ENCODE peak calls at places on chromosomes 7 and 10, in seven cellular contexts. One of them, this sample, is unnamed.

GRCh38 chr7:121604627-121605296 is 208.7 kb upstream of the FAM3C start:
- DNase-seq in neuronal stem cell: no peak
- DNase-seq in mesenchymal stem cell: peak; percentile 6
- DNase-seq in H9: no peak
- DNase-seq in IMR-90: no peak
- DNase-seq in H1: no peak
- DNase-seq in mesendoderm: peak; percentile 82
- DNase-seq in this sample: no peak

GRCh38 chr10:102131286-102132170 is 1.3 kb upstream of the PPRC1 start:
- DNase-seq in IMR-90: peak; percentile 64
- DNase-seq in mesenchymal stem cell: peak; percentile 51
- DNase-seq in neuronal stem cell: no peak
- DNase-seq in H9: no peak
- DNase-seq in mesendoderm: no peak
- DNase-seq in H1: no peak
- DNase-seq in this sample: no peak

GRCh38 chr10:48227213-48227612 is 47.3 kb downstream of the FRMPD2 start:
- DNase-seq in mesenchymal stem cell: no peak
- DNase-seq in H9: peak; percentile 5
- DNase-seq in neuronal stem cell: no peak
- DNase-seq in IMR-90: no peak
- DNase-seq in mesendoderm: no peak
- DNase-seq in H1: no peak
- DNase-seq in this sample: no peak

GRCh38 chr7:65946895-65947294 is 35.1 kb downstream of the GUSB start:
- DNase-seq in H9: no peak
- DNase-seq in mesenchymal stem cell: peak; percentile 90
- DNase-seq in neuronal stem cell: no peak
- DNase-seq in mesendoderm: no peak
- DNase-seq in IMR-90: peak; percentile 37
- DNase-seq in H1: no peak
- DNase-seq in this sample: peak; percentile 71

GRCh38 chr7:109772161-109772560 is 1202.5 kb downstream of the DNAJB9 start:
- DNase-seq in IMR-90: no peak
- DNase-seq in neuronal stem cell: no peak
- DNase-seq in mesendoderm: peak; percentile 44
- DNase-seq in mesenchymal stem cell: no peak
- DNase-seq in H1: no peak
- DNase-seq in H9: no peak
- DNase-seq in this sample: no peak

GRCh38 chr7:70285854-70286253 is 687.6 kb downstream of the AUTS2 start:
- DNase-seq in H9: no peak
- DNase-seq in mesenchymal stem cell: no peak
- DNase-seq in mesendoderm: no peak
- DNase-seq in H1: no peak
- DNase-seq in neuronal stem cell: no peak
- DNase-seq in IMR-90: no peak
- DNase-seq in this sample: no peak

GRCh38 chr7:88432321-88432720 is 125.6 kb upstream of the STEAP4 start:
- DNase-seq in mesenchymal stem cell: no peak
- DNase-seq in IMR-90: no peak
- DNase-seq in H1: no peak
- DNase-seq in neuronal stem cell: no peak
- DNase-seq in H9: no peak
- DNase-seq in mesendoderm: no peak
- DNase-seq in this sample: no peak

GRCh38 chr10:113103131-113103830 is 153.2 kb downstream of the TCF7L2 start:
- DNase-seq in IMR-90: peak; percentile 28
- DNase-seq in mesendoderm: no peak
- DNase-seq in H1: no peak
- DNase-seq in H9: no peak
- DNase-seq in neuronal stem cell: no peak
- DNase-seq in mesenchymal stem cell: peak; percentile 81
- DNase-seq in this sample: no peak

GRCh38 chr7:85765698-85766298 is 578.9 kb upstream of the SEMA3D start:
- DNase-seq in H1: no peak
- DNase-seq in neuronal stem cell: no peak
- DNase-seq in mesenchymal stem cell: peak; percentile 5
- DNase-seq in IMR-90: no peak
- DNase-seq in mesendoderm: peak; percentile 69
- DNase-seq in H9: no peak
- DNase-seq in this sample: no peak

GRCh38 chr7:118080947-118081346 is 103.0 kb upstream of the LSM8 start:
- DNase-seq in mesenchymal stem cell: peak; percentile 82
- DNase-seq in mesendoderm: peak; percentile 64
- DNase-seq in neuronal stem cell: no peak
- DNase-seq in H1: peak; percentile 5
- DNase-seq in H9: peak; percentile 49
- DNase-seq in IMR-90: peak; percentile 81
- DNase-seq in this sample: peak; percentile 23

GRCh38 chr7:16422917-16423316 is 1.6 kb upstream of the CRPPA start:
- DNase-seq in neuronal stem cell: no peak
- DNase-seq in mesenchymal stem cell: no peak
- DNase-seq in mesendoderm: peak; percentile 30
- DNase-seq in H9: no peak
- DNase-seq in IMR-90: no peak
- DNase-seq in H1: no peak
- DNase-seq in this sample: no peak

GRCh38 chr10:60681103-60681502 is 97.2 kb upstream of the CDK1 start:
- DNase-seq in H1: no peak
- DNase-seq in IMR-90: no peak
- DNase-seq in neuronal stem cell: no peak
- DNase-seq in mesenchymal stem cell: no peak
- DNase-seq in H9: no peak
- DNase-seq in mesendoderm: peak; percentile 52
- DNase-seq in this sample: no peak

GRCh38 chr7:26681819-26682418 is 182.5 kb downstream of the SKAP2 start:
- DNase-seq in H9: no peak
- DNase-seq in IMR-90: peak; percentile 35
- DNase-seq in H1: no peak
- DNase-seq in mesendoderm: no peak
- DNase-seq in mesenchymal stem cell: peak; percentile 34
- DNase-seq in neuronal stem cell: no peak
- DNase-seq in this sample: no peak

GRCh38 chr7:125878990-125879389 is 949.4 kb upstream of the POT1 start:
- DNase-seq in mesendoderm: no peak
- DNase-seq in H9: no peak
- DNase-seq in H1: no peak
- DNase-seq in IMR-90: no peak
- DNase-seq in mesenchymal stem cell: peak; percentile 12
- DNase-seq in neuronal stem cell: no peak
- DNase-seq in this sample: no peak

GRCh38 chr7:3722396-3722846 is 421.4 kb downstream of the SDK1 start:
- DNase-seq in IMR-90: peak; percentile 2
- DNase-seq in mesenchymal stem cell: peak; percentile 51
- DNase-seq in H9: peak; percentile 93
- DNase-seq in mesendoderm: peak; percentile 95
- DNase-seq in H1: peak; percentile 78
- DNase-seq in neuronal stem cell: peak; percentile 45
- DNase-seq in this sample: peak; percentile 7

GRCh38 chr7:51569581-51569980 is 253.0 kb upstream of the COBL start:
- DNase-seq in IMR-90: no peak
- DNase-seq in mesenchymal stem cell: no peak
- DNase-seq in mesendoderm: no peak
- DNase-seq in H9: no peak
- DNase-seq in neuronal stem cell: no peak
- DNase-seq in H1: no peak
- DNase-seq in this sample: no peak

GRCh38 chr10:11337516-11337915 is 273.9 kb downstream of the USP6NL start:
- DNase-seq in H9: no peak
- DNase-seq in IMR-90: no peak
- DNase-seq in mesenchymal stem cell: no peak
- DNase-seq in neuronal stem cell: no peak
- DNase-seq in mesendoderm: no peak
- DNase-seq in H1: no peak
- DNase-seq in this sample: no peak

GRCh38 chr10:115171392-115171960 is 78.3 kb downstream of the ATRNL1 start:
- DNase-seq in IMR-90: no peak
- DNase-seq in mesenchymal stem cell: peak; percentile 10
- DNase-seq in H9: no peak
- DNase-seq in neuronal stem cell: peak; percentile 1
- DNase-seq in mesendoderm: peak; percentile 6
- DNase-seq in H1: no peak
- DNase-seq in this sample: peak; percentile 54

GRCh38 chr7:153381275-153382119 is 621.9 kb downstream of the ACTR3B start:
- DNase-seq in H1: peak; percentile 25
- DNase-seq in mesendoderm: peak; percentile 80
- DNase-seq in IMR-90: no peak
- DNase-seq in H9: peak; percentile 65
- DNase-seq in mesenchymal stem cell: no peak
- DNase-seq in neuronal stem cell: peak; percentile 67
- DNase-seq in this sample: peak; percentile 42

GRCh38 chr7:27316311-27316710 is 73.7 kb downstream of the EVX1 start:
- DNase-seq in IMR-90: no peak
- DNase-seq in mesenchymal stem cell: no peak
- DNase-seq in H9: no peak
- DNase-seq in neuronal stem cell: no peak
- DNase-seq in mesendoderm: no peak
- DNase-seq in H1: no peak
- DNase-seq in this sample: no peak

GRCh38 chr10:130901311-130902165 is 410.0 kb downstream of the TCERG1L start:
- DNase-seq in mesenchymal stem cell: no peak
- DNase-seq in mesendoderm: peak; percentile 29
- DNase-seq in neuronal stem cell: no peak
- DNase-seq in H9: peak; percentile 47
- DNase-seq in IMR-90: no peak
- DNase-seq in H1: no peak
- DNase-seq in this sample: no peak

GRCh38 chr10:101087965-101088364 is 26.2 kb downstream of the KAZALD1 start:
- DNase-seq in H1: no peak
- DNase-seq in H9: no peak
- DNase-seq in IMR-90: no peak
- DNase-seq in mesenchymal stem cell: no peak
- DNase-seq in mesendoderm: no peak
- DNase-seq in neuronal stem cell: no peak
- DNase-seq in this sample: no peak

GRCh38 chr7:155188821-155189599 is 108.7 kb upstream of the INSIG1 start:
- DNase-seq in neuronal stem cell: no peak
- DNase-seq in mesendoderm: no peak
- DNase-seq in H1: no peak
- DNase-seq in H9: no peak
- DNase-seq in mesenchymal stem cell: peak; percentile 24
- DNase-seq in IMR-90: peak; percentile 53
- DNase-seq in this sample: no peak

GRCh38 chr10:31778627-31779026 is 150.0 kb downstream of the ARHGAP12 start:
- DNase-seq in neuronal stem cell: no peak
- DNase-seq in mesenchymal stem cell: no peak
- DNase-seq in H1: no peak
- DNase-seq in H9: no peak
- DNase-seq in IMR-90: peak; percentile 62
- DNase-seq in mesendoderm: no peak
- DNase-seq in this sample: no peak

GRCh38 chr7:151615058-151615457 is 95.4 kb upstream of the RHEB start:
- DNase-seq in mesendoderm: no peak
- DNase-seq in IMR-90: no peak
- DNase-seq in neuronal stem cell: no peak
- DNase-seq in H1: no peak
- DNase-seq in mesenchymal stem cell: no peak
- DNase-seq in H9: no peak
- DNase-seq in this sample: no peak

DNA sequence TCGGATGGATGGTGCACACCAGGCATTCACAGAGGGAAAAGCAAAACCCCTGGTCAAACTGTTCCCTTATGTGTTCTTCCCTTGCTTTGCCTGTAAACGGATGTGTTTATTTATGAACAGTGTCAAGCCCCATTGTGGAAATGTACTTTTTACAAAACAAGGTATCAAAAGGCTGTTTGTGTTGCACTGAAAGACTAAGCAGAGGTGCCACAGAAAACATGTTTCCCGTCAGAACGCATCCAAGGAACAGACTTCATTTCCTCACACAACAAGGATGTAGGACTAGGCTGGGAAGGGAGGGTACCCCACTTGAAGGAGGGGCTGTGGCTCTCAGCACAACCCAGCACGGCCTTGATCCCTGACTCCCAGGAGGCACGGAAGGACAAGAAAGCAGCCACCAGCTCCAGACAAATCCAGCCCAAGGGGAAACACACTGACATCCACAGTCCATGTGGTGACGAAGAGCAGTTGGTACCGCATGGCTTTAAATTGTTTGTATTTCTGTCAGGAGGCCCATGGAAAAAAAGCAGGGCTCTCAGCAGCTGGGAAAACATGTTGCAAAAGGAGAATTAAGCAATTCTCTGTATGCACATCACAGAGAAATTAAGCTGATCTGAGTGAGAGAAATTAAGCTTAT is 85.6 kb downstream of the RNF216 start:
- DNase-seq in neuronal stem cell: no peak
- DNase-seq in H9: no peak
- DNase-seq in mesendoderm: no peak
- DNase-seq in mesenchymal stem cell: peak; percentile 99
- DNase-seq in IMR-90: peak; percentile 84
- DNase-seq in H1: no peak
- DNase-seq in this sample: peak; percentile 13
- H3K4me2 ChIP-seq in neuronal stem cell: no peak overlapping the region
- H3K4me2 ChIP-seq in H9: no peak overlapping the region
- H3K4me2 ChIP-seq in mesendoderm: no peak overlapping the region
- H3K4me2 ChIP-seq in mesenchymal stem cell: no peak overlapping the region
- H3K4me2 ChIP-seq in IMR-90: peak overlapping the region; percentile 61
- H3K4me2 ChIP-seq in H1: no peak overlapping the region
- H3K4me2 ChIP-seq in this sample: no peak overlapping the region

DNA sequence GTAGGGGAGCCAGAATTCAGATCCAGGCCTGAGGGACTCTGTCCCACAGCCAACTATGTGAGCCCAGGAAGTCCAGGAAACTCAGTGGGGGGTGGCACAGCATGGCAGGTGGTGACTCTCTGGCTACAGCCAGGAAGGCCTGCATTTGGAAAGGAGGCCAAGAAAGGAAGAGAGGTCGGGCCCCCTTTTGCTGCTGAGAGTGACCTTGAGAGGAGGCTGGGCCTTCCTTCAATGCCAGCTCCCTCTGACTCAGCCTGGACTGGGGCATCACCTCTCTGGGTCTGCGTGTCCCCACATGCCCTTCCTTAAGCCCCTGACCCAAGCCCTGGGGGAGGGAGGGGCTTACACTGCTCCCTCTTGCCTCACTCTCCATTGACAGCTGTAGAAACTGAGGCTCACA is 6.4 kb upstream of the MYL10 start:
- DNase-seq in neuronal stem cell: no peak
- DNase-seq in IMR-90: no peak
- DNase-seq in mesendoderm: no peak
- DNase-seq in H9: no peak
- DNase-seq in mesenchymal stem cell: no peak
- DNase-seq in H1: no peak
- DNase-seq in this sample: no peak
- H2BK120ac ChIP-seq in neuronal stem cell: no peak overlapping the region
- H2BK120ac ChIP-seq in IMR-90: no peak overlapping the region
- H2BK120ac ChIP-seq in mesendoderm: no peak overlapping the region
- H2BK120ac ChIP-seq in H9: no peak overlapping the region
- H2BK120ac ChIP-seq in mesenchymal stem cell: no peak overlapping the region
- H2BK120ac ChIP-seq in H1: no peak overlapping the region
- H2BK120ac ChIP-seq in this sample: no peak overlapping the region

GRCh38 chr7:196778-197321 is 4.5 kb downstream of the FAM20C start:
- DNase-seq in neuronal stem cell: no peak
- DNase-seq in IMR-90: no peak
- DNase-seq in mesenchymal stem cell: no peak
- DNase-seq in mesendoderm: no peak
- DNase-seq in H1: no peak
- DNase-seq in H9: no peak
- DNase-seq in this sample: no peak
- H3K4me2 ChIP-seq in neuronal stem cell: no peak overlapping the region
- H3K4me2 ChIP-seq in IMR-90: peak overlapping the region; percentile 4
- H3K4me2 ChIP-seq in mesenchymal stem cell: no peak overlapping the region
- H3K4me2 ChIP-seq in mesendoderm: no peak overlapping the region
- H3K4me2 ChIP-seq in H1: no peak overlapping the region
- H3K4me2 ChIP-seq in H9: no peak overlapping the region
- H3K4me2 ChIP-seq in this sample: no peak overlapping the region

GRCh38 chr7:95255691-95256090 is 68.6 kb downstream of the PON1 start:
- DNase-seq in H9: no peak
- DNase-seq in H1: no peak
- DNase-seq in IMR-90: no peak
- DNase-seq in neuronal stem cell: no peak
- DNase-seq in mesenchymal stem cell: no peak
- DNase-seq in mesendoderm: no peak
- DNase-seq in this sample: no peak
- H2BK120ac ChIP-seq in H9: no peak overlapping the region
- H2BK120ac ChIP-seq in H1: no peak overlapping the region
- H2BK120ac ChIP-seq in IMR-90: no peak overlapping the region
- H2BK120ac ChIP-seq in neuronal stem cell: no peak overlapping the region
- H2BK120ac ChIP-seq in mesenchymal stem cell: no peak overlapping the region
- H2BK120ac ChIP-seq in mesendoderm: no peak overlapping the region
- H2BK120ac ChIP-seq in this sample: no peak overlapping the region

This sample was measured in trophoblast cell.